ENCODE peak calls at places on chromosome 14, in six cellular contexts. One of them, this sample, is unnamed.

GRCh38 chr14:89881839-89882238 is 72.7 kb downstream of the EFCAB11 start:
- DNase-seq in H9: no peak
- DNase-seq in IMR-90: no peak
- DNase-seq in H1: no peak
- DNase-seq in neuronal stem cell: no peak
- DNase-seq in trophoblast cell: no peak
- DNase-seq in this sample: no peak

GRCh38 chr14:96598332-96598928 is 96.2 kb downstream of the PAPOLA start:
- DNase-seq in H9: no peak
- DNase-seq in IMR-90: no peak
- DNase-seq in H1: no peak
- DNase-seq in neuronal stem cell: no peak
- DNase-seq in trophoblast cell: no peak
- DNase-seq in this sample: no peak

GRCh38 chr14:71242237-71242748 is 335.0 kb downstream of the PCNX1 start:
- DNase-seq in H9: no peak
- DNase-seq in IMR-90: peak
- DNase-seq in H1: no peak
- DNase-seq in neuronal stem cell: no peak
- DNase-seq in trophoblast cell: no peak
- DNase-seq in this sample: peak

GRCh38 chr14:100239200-100239839 is 376 bp downstream of the YY1 start:
- DNase-seq in H9: no peak
- DNase-seq in IMR-90: no peak
- DNase-seq in H1: no peak
- DNase-seq in neuronal stem cell: no peak
- DNase-seq in trophoblast cell: peak
- DNase-seq in this sample: no peak

GRCh38 chr14:61103541-61104339 is 122.7 kb downstream of the SLC38A6 start:
- DNase-seq in H9: peak
- DNase-seq in IMR-90: peak
- DNase-seq in H1: peak
- DNase-seq in neuronal stem cell: no peak
- DNase-seq in trophoblast cell: peak
- DNase-seq in this sample: peak

GRCh38 chr14:77372304-77372841 is 4.5 kb downstream of the TMED8 start:
- DNase-seq in H9: no peak
- DNase-seq in IMR-90: peak
- DNase-seq in H1: no peak
- DNase-seq in neuronal stem cell: peak
- DNase-seq in trophoblast cell: no peak
- DNase-seq in this sample: peak

GRCh38 chr14:77622562-77622961 is 6.1 kb upstream of the SPTLC2 start:
- DNase-seq in H9: no peak
- DNase-seq in IMR-90: no peak
- DNase-seq in H1: no peak
- DNase-seq in neuronal stem cell: no peak
- DNase-seq in trophoblast cell: no peak
- DNase-seq in this sample: no peak

GRCh38 chr14:80996049-80996901 is 40.9 kb downstream of the TSHR start:
- DNase-seq in H9: no peak
- DNase-seq in IMR-90: peak
- DNase-seq in H1: no peak
- DNase-seq in neuronal stem cell: no peak
- DNase-seq in trophoblast cell: peak
- DNase-seq in this sample: peak

GRCh38 chr14:41423503-41423902 is 183.2 kb upstream of the LRFN5 start:
- DNase-seq in H9: no peak
- DNase-seq in IMR-90: no peak
- DNase-seq in H1: no peak
- DNase-seq in neuronal stem cell: no peak
- DNase-seq in trophoblast cell: no peak
- DNase-seq in this sample: no peak

GRCh38 chr14:26286806-26287205 is 311.0 kb downstream of the NOVA1 start:
- DNase-seq in H9: no peak
- DNase-seq in IMR-90: peak
- DNase-seq in H1: no peak
- DNase-seq in neuronal stem cell: no peak
- DNase-seq in trophoblast cell: no peak
- DNase-seq in this sample: peak

GRCh38 chr14:44316647-44317432 is 190.2 kb downstream of the FSCB start:
- DNase-seq in H9: no peak
- DNase-seq in IMR-90: peak
- DNase-seq in H1: no peak
- DNase-seq in neuronal stem cell: no peak
- DNase-seq in trophoblast cell: peak
- DNase-seq in this sample: peak

GRCh38 chr14:21264025-21264801 is 5.0 kb downstream of the HNRNPC start:
- DNase-seq in H9: no peak
- DNase-seq in IMR-90: peak
- DNase-seq in H1: no peak
- DNase-seq in neuronal stem cell: no peak
- DNase-seq in trophoblast cell: no peak
- DNase-seq in this sample: peak

GRCh38 chr14:96204151-96205058 is at the start of gene BDKRB2:
- DNase-seq in H9: peak
- DNase-seq in IMR-90: peak
- DNase-seq in H1: peak
- DNase-seq in neuronal stem cell: peak
- DNase-seq in trophoblast cell: peak
- DNase-seq in this sample: peak

GRCh38 chr14:51448831-51449665 is 202.7 kb upstream of the FRMD6 start:
- DNase-seq in H9: no peak
- DNase-seq in IMR-90: peak
- DNase-seq in H1: no peak
- DNase-seq in neuronal stem cell: no peak
- DNase-seq in trophoblast cell: no peak
- DNase-seq in this sample: peak

GRCh38 chr14:59771577-59771976 is 99.0 kb downstream of the RTN1 start:
- DNase-seq in H9: no peak
- DNase-seq in IMR-90: peak
- DNase-seq in H1: no peak
- DNase-seq in neuronal stem cell: no peak
- DNase-seq in trophoblast cell: peak
- DNase-seq in this sample: peak

GRCh38 chr14:106665814-106666213 is 1139.4 kb downstream of the TMEM121 start:
- DNase-seq in H9: no peak
- DNase-seq in IMR-90: no peak
- DNase-seq in H1: no peak
- DNase-seq in neuronal stem cell: no peak
- DNase-seq in trophoblast cell: no peak
- DNase-seq in this sample: no peak

GRCh38 chr14:88518592-88519512 is 36.0 kb downstream of the PTPN21 start:
- DNase-seq in H9: no peak
- DNase-seq in IMR-90: peak
- DNase-seq in H1: no peak
- DNase-seq in neuronal stem cell: no peak
- DNase-seq in trophoblast cell: no peak
- DNase-seq in this sample: peak

GRCh38 chr14:68806526-68807147 is 13.8 kb upstream of the ZFP36L1 start:
- DNase-seq in H9: no peak
- DNase-seq in IMR-90: no peak
- DNase-seq in H1: no peak
- DNase-seq in neuronal stem cell: no peak
- DNase-seq in trophoblast cell: no peak
- DNase-seq in this sample: peak

GRCh38 chr14:49586673-49587460 is 687 bp upstream of the RPS29 start:
- DNase-seq in H9: no peak
- DNase-seq in IMR-90: peak
- DNase-seq in H1: no peak
- DNase-seq in neuronal stem cell: peak
- DNase-seq in trophoblast cell: peak
- DNase-seq in this sample: peak

GRCh38 chr14:79578470-79578869 is 632.8 kb downstream of the DIO2 start:
- DNase-seq in H9: no peak
- DNase-seq in IMR-90: no peak
- DNase-seq in H1: no peak
- DNase-seq in neuronal stem cell: no peak
- DNase-seq in trophoblast cell: no peak
- DNase-seq in this sample: no peak

GRCh38 chr14:92649934-92650545 is 98.4 kb downstream of the LGMN start:
- DNase-seq in H9: no peak
- DNase-seq in IMR-90: peak
- DNase-seq in H1: no peak
- DNase-seq in neuronal stem cell: no peak
- DNase-seq in trophoblast cell: peak
- DNase-seq in this sample: peak

GRCh38 chr14:54174437-54174836 is 217.8 kb upstream of the BMP4 start:
- DNase-seq in H9: no peak
- DNase-seq in IMR-90: no peak
- DNase-seq in H1: no peak
- DNase-seq in neuronal stem cell: no peak
- DNase-seq in trophoblast cell: no peak
- DNase-seq in this sample: peak
- H3K23ac ChIP-seq in H9: no peak
- H3K23ac ChIP-seq in IMR-90: no peak
- H3K23ac ChIP-seq in H1: no peak
- H3K23ac ChIP-seq in neuronal stem cell: no peak
- H3K23ac ChIP-seq in trophoblast cell: no peak
- H3K23ac ChIP-seq in this sample: no peak

GRCh38 chr14:38129705-38130104 is 78.0 kb upstream of the SSTR1 start:
- DNase-seq in H9: no peak
- DNase-seq in IMR-90: no peak
- DNase-seq in H1: no peak
- DNase-seq in neuronal stem cell: no peak
- DNase-seq in trophoblast cell: no peak
- DNase-seq in this sample: no peak

GRCh38 chr14:38127784-38128183 is 79.9 kb upstream of the SSTR1 start:
- DNase-seq in H9: no peak
- DNase-seq in IMR-90: peak
- DNase-seq in H1: no peak
- DNase-seq in neuronal stem cell: no peak
- DNase-seq in trophoblast cell: no peak
- DNase-seq in this sample: no peak

GRCh38 chr14:38129192-38129591 is 78.5 kb upstream of the SSTR1 start:
- DNase-seq in H9: no peak
- DNase-seq in IMR-90: no peak
- DNase-seq in H1: no peak
- DNase-seq in neuronal stem cell: no peak
- DNase-seq in trophoblast cell: no peak
- DNase-seq in this sample: no peak

GRCh38 chr14:38127356-38127755 is 80.3 kb upstream of the SSTR1 start:
- DNase-seq in H9: no peak
- DNase-seq in IMR-90: no peak
- DNase-seq in H1: no peak
- DNase-seq in neuronal stem cell: no peak
- DNase-seq in trophoblast cell: no peak
- DNase-seq in this sample: no peak

DNA sequence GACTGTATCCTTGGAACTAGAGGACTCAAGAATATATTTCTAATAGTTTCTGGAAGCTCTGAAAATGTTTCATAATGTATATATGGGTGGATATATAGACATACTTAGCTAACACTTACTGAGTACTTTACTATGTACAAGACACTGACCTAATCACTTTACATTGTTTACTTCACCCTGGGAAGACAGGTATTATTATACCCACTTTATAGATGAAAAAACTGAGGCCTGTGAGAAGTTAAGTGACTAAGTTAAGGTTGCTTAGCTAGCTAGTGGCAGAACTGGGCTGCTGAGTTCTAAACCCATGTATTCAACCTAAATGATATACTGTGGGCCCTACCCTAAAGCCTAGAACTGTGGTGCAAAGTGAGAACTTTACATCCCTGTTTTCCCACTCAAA is 79.1 kb upstream of the SSTR1 start:
- DNase-seq in H9: no peak
- DNase-seq in IMR-90: no peak
- DNase-seq in H1: no peak
- DNase-seq in neuronal stem cell: no peak
- DNase-seq in trophoblast cell: no peak
- DNase-seq in this sample: no peak
- H3K14ac ChIP-seq in H9: no peak
- H3K14ac ChIP-seq in IMR-90: no peak
- H3K14ac ChIP-seq in H1: no peak
- H3K14ac ChIP-seq in neuronal stem cell: no peak
- H3K14ac ChIP-seq in trophoblast cell: no peak
- H3K14ac ChIP-seq in this sample: no peak

GRCh38 chr14:75438486-75439080 is 10.8 kb downstream of the JDP2 start:
- DNase-seq in H9: peak
- DNase-seq in IMR-90: no peak
- DNase-seq in H1: no peak
- DNase-seq in neuronal stem cell: no peak
- DNase-seq in trophoblast cell: no peak
- DNase-seq in this sample: no peak

GRCh38 chr14:75440733-75441474 is 13.1 kb downstream of the JDP2 start:
- DNase-seq in H9: peak
- DNase-seq in IMR-90: peak
- DNase-seq in H1: no peak
- DNase-seq in neuronal stem cell: no peak
- DNase-seq in trophoblast cell: no peak
- DNase-seq in this sample: peak

GRCh38 chr14:75442166-75442565 is 14.3 kb downstream of the JDP2 start:
- DNase-seq in H9: peak
- DNase-seq in IMR-90: no peak
- DNase-seq in H1: no peak
- DNase-seq in neuronal stem cell: no peak
- DNase-seq in trophoblast cell: no peak
- DNase-seq in this sample: no peak

GRCh38 chr14:75441731-75442130 is 13.9 kb downstream of the JDP2 start:
- DNase-seq in H9: peak
- DNase-seq in IMR-90: no peak
- DNase-seq in H1: no peak
- DNase-seq in neuronal stem cell: no peak
- DNase-seq in trophoblast cell: no peak
- DNase-seq in this sample: no peak

GRCh38 chr14:75439989-75440388 is 12.2 kb downstream of the JDP2 start:
- DNase-seq in H9: peak
- DNase-seq in IMR-90: no peak
- DNase-seq in H1: no peak
- DNase-seq in neuronal stem cell: no peak
- DNase-seq in trophoblast cell: no peak
- DNase-seq in this sample: no peak
- H4K91ac ChIP-seq in H9: no peak
- H4K91ac ChIP-seq in IMR-90: no peak
- H4K91ac ChIP-seq in H1: no peak
- H4K91ac ChIP-seq in neuronal stem cell: no peak
- H4K91ac ChIP-seq in trophoblast cell: no peak
- H4K91ac ChIP-seq in this sample: no peak

GRCh38 chr14:103057028-103057371 is 349 bp downstream of the CDC42BPB start:
- DNase-seq in H9: no peak
- DNase-seq in IMR-90: no peak
- DNase-seq in H1: no peak
- DNase-seq in neuronal stem cell: no peak
- DNase-seq in trophoblast cell: no peak
- DNase-seq in this sample: peak

GRCh38 chr14:103059556-103059955 is 2.2 kb upstream of the CDC42BPB start:
- DNase-seq in H9: no peak
- DNase-seq in IMR-90: no peak
- DNase-seq in H1: no peak
- DNase-seq in neuronal stem cell: no peak
- DNase-seq in trophoblast cell: no peak
- DNase-seq in this sample: no peak

GRCh38 chr14:103056322-103057027 is 874 bp downstream of the CDC42BPB start:
- DNase-seq in H9: peak
- DNase-seq in IMR-90: peak
- DNase-seq in H1: peak
- DNase-seq in neuronal stem cell: no peak
- DNase-seq in trophoblast cell: no peak
- DNase-seq in this sample: peak

GRCh38 chr14:103057372-103058208 is at the start of gene CDC42BPB:
- DNase-seq in H9: peak
- DNase-seq in IMR-90: peak
- DNase-seq in H1: peak
- DNase-seq in neuronal stem cell: peak
- DNase-seq in trophoblast cell: peak
- DNase-seq in this sample: peak

GRCh38 chr14:103058209-103059055 is 1.1 kb upstream of the CDC42BPB start:
- DNase-seq in H9: no peak
- DNase-seq in IMR-90: peak
- DNase-seq in H1: no peak
- DNase-seq in neuronal stem cell: no peak
- DNase-seq in trophoblast cell: no peak
- DNase-seq in this sample: peak
- H3K23ac ChIP-seq in H9: no peak
- H3K23ac ChIP-seq in IMR-90: peak
- H3K23ac ChIP-seq in H1: no peak
- H3K23ac ChIP-seq in neuronal stem cell: peak
- H3K23ac ChIP-seq in trophoblast cell: no peak
- H3K23ac ChIP-seq in this sample: no peak

This sample was measured in mesenchymal stem cell.